ENCODE peak calls at places on chromosomes 13 and 19, in six cellular contexts. N is dorsolateral prefrontal cortex; G is endodermal cell; K is pancreas; F is left ventricle myocardium inferior; E is stimulated activated CD4-positive, alpha-beta T cell treated with anti-CD3 and anti-CD28 coated beads, Interleukin-1b, Interleukin-23, amount 100 ng/mL, for 24 hours. A is an unnamed sample.
A peak's percentile ranks its signal among the peaks of the same experiment; 100 is the strongest.

GRCh38 chr19:47028372-47028672 is 8.7 kb downstream of the NPAS1 start:
- DNase-seq in N (no peak), E (no peak), F (no peak), G (peak; percentile 77), K (no peak), A (no peak)

GRCh38 chr13:101455863-101456262 is 3.4 kb downstream of the ITGBL1 start:
- DNase-seq in K (no peak), F (no peak), G (no peak), N (no peak), E (no peak), A (no peak)

GRCh38 chr13:36417328-36417727 is 15.0 kb upstream of the CCNA1 start:
- DNase-seq in N (no peak), E (no peak), F (no peak), K (no peak), G (no peak), A (no peak)

GRCh38 chr13:44710576-44710975 is 134.4 kb upstream of the TSC22D1 start:
- DNase-seq in K (no peak), E (peak; percentile 2), N (no peak), F (no peak), G (no peak), A (no peak)

GRCh38 chr13:108508263-108508662 is 121.1 kb upstream of the MYO16 start:
- DNase-seq in F (no peak), K (no peak), G (peak; percentile 65), E (no peak), N (no peak), A (no peak)

GRCh38 chr13:67421475-67421874 is 191.3 kb upstream of the PCDH9 start:
- DNase-seq in G (no peak), N (no peak), F (no peak), E (no peak), K (no peak), A (no peak)

GRCh38 chr13:95343944-95344343 is 42.7 kb upstream of the ABCC4 start:
- DNase-seq in E (no peak), G (no peak), F (no peak), K (no peak), N (no peak), A (no peak)

GRCh38 chr13:113350065-113350937 is 13.6 kb downstream of the GRTP1 start:
- DNase-seq in E (no peak), N (no peak), F (no peak), G (peak; percentile 81), K (peak; percentile 58), A (no peak)

GRCh38 chr19:39599116-39599515 is 3.2 kb upstream of the LGALS13 start:
- DNase-seq in K (no peak), F (no peak), E (no peak), N (no peak), G (peak; percentile 83), A (no peak)

GRCh38 chr19:55210120-55210493 is 806 bp upstream of the PTPRH start:
- DNase-seq in K (no peak), G (no peak), F (no peak), E (no peak), N (no peak), A (no peak)

GRCh38 chr13:99871249-99871898 is 100.2 kb downstream of the ZIC5 start:
- DNase-seq in K (no peak), N (no peak), E (no peak), F (no peak), G (peak; percentile 22), A (no peak)

GRCh38 chr13:95298971-95299627 is 2.2 kb downstream of the ABCC4 start:
- DNase-seq in E (no peak), N (no peak), F (no peak), G (no peak), K (no peak), A (no peak)

GRCh38 chr13:113671066-113672001 is 4.3 kb downstream of the GRK1 start:
- DNase-seq in K (no peak), N (no peak), G (peak; percentile 43), E (no peak), F (peak; percentile 11), A (peak; percentile 31)

GRCh38 chr13:109968876-109969577 is 182.6 kb upstream of the IRS2 start:
- DNase-seq in G (peak; percentile 20), F (peak; percentile 86), K (no peak), E (no peak), N (no peak), A (no peak)

GRCh38 chr19:40724848-40725247 is 7.9 kb downstream of the ITPKC start:
- DNase-seq in N (no peak), E (no peak), K (no peak), F (no peak), G (no peak), A (no peak)

GRCh38 chr19:23991170-23991569 is 76.5 kb downstream of the ZNF726 start:
- DNase-seq in F (no peak), E (no peak), G (no peak), N (no peak), K (no peak), A (no peak)

GRCh38 chr19:4594199-4594598 is 34.7 kb upstream of the SEMA6B start:
- DNase-seq in F (no peak), N (no peak), E (no peak), G (no peak), K (no peak), A (no peak)

GRCh38 chr13:109366521-109366920 is 419.9 kb downstream of the IRS2 start:
- DNase-seq in G (no peak), F (no peak), E (no peak), K (no peak), N (no peak), A (no peak)

GRCh38 chr19:3100331-3100730 is 6.2 kb downstream of the GNA11 start:
- DNase-seq in G (no peak), K (peak; percentile 51), E (no peak), N (no peak), F (no peak), A (no peak)

GRCh38 chr19:6588508-6589345 is 2.2 kb downstream of the CD70 start:
- DNase-seq in E (no peak), G (no peak), N (no peak), K (no peak), F (no peak), A (no peak)

GRCh38 chr13:100306444-100306999 is 217.6 kb downstream of the PCCA start:
- DNase-seq in K (no peak), G (no peak), E (no peak), N (no peak), F (no peak), A (no peak)

GRCh38 chr13:41809962-41810361 is 150.9 kb downstream of the VWA8 start:
- DNase-seq in G (no peak), F (no peak), E (no peak), K (no peak), N (no peak), A (no peak)

GRCh38 chr13:32376642-32377418 is 51.1 kb downstream of the N4BP2L1 start:
- DNase-seq in K (no peak), E (no peak), G (no peak), F (no peak), N (no peak), A (no peak)

GRCh38 chr19:37855098-37855497 is 51.3 kb downstream of the WDR87 start:
- DNase-seq in N (peak; percentile 58), G (no peak), E (peak; percentile 19), K (peak; percentile 43), F (peak; percentile 32), A (no peak)

GRCh38 chr19:31314849-31315620 is 34.2 kb downstream of the TSHZ3 start:
- DNase-seq in F (no peak), G (no peak), E (no peak), N (no peak), K (no peak), A (no peak)

GRCh38 chr19:5430237-5430636 is 25.0 kb upstream of the ZNRF4 start:
- DNase-seq in N (no peak), F (no peak), E (no peak), K (no peak), G (peak; percentile 78), A (no peak)

GRCh38 chr19:16022681-16023557 is 53.4 kb upstream of the TPM4 start:
- DNase-seq in E (no peak), K (no peak), F (no peak), G (peak; percentile 27), N (no peak), A (peak; percentile 45)

GRCh38 chr13:33953781-33954180 is 135.8 kb downstream of the RFC3 start:
- DNase-seq in F (no peak), E (no peak), N (no peak), K (no peak), G (no peak), A (no peak)

GRCh38 chr19:55585658-55586339 is 5.2 kb upstream of the ZNF579 start:
- DNase-seq in N (peak; percentile 75), K (peak; percentile 90), G (peak; percentile 91), E (peak; percentile 46), F (peak; percentile 80), A (peak; percentile 65)

GRCh38 chr19:57406516-57407123 is 4.3 kb upstream of the ZNF17 start:
- DNase-seq in N (peak; percentile 56), F (peak; percentile 55), K (peak; percentile 55), E (peak; percentile 61), G (peak; percentile 95), A (peak; percentile 62)

GRCh38 chr19:3335431-3336350 is 30.7 kb upstream of the NFIC start:
- DNase-seq in N (no peak), G (no peak), F (peak; percentile 66), K (peak; percentile 90), E (no peak), A (peak; percentile 82)

A was measured in right lobe of liver.